ENCODE peak calls at places on chromosome 2, in nine cellular contexts. S, W, U, J, N, F, G, Q and H are unnamed samples.

GRCh38 chr2:15009681-15010080 is 377.2 kb downstream of the LRATD1 start:
- DNase-seq in S (no peak), W (no peak), U (no peak), J (no peak), N (no peak), F (no peak), G (no peak), Q (no peak), H (no peak)

GRCh38 chr2:123976249-123976648 is 48.8 kb upstream of the CNTNAP5 start:
- DNase-seq in S (no peak), W (no peak), U (no peak), J (no peak), N (no peak), F (no peak), G (no peak), Q (no peak), H (no peak)

GRCh38 chr2:34003795-34004194 is 404.7 kb upstream of the FAM98A start:
- DNase-seq in S (no peak), W (no peak), U (no peak), J (no peak), N (no peak), F (no peak), G (no peak), Q (no peak), H (no peak)

GRCh38 chr2:68971591-68972231 is 2.7 kb upstream of the GKN1 start:
- DNase-seq in S (no peak), W (peak), U (no peak), J (peak), N (no peak), F (peak), G (no peak), Q (peak), H (peak)

GRCh38 chr2:116819355-116819754 is 995.1 kb upstream of the DDX18 start:
- DNase-seq in S (peak), W (no peak), U (no peak), J (no peak), N (no peak), F (no peak), G (no peak), Q (no peak), H (no peak)

GRCh38 chr2:161131804-161132203 is 28.4 kb upstream of the TANK start:
- DNase-seq in S (no peak), W (no peak), U (no peak), J (no peak), N (no peak), F (no peak), G (no peak), Q (no peak), H (no peak)

GRCh38 chr2:99072556-99072955 is 69.0 kb upstream of the C2orf15 start:
- DNase-seq in S (no peak), W (no peak), U (no peak), J (no peak), N (no peak), F (no peak), G (no peak), Q (no peak), H (no peak)

GRCh38 chr2:133886735-133887675 is 318.7 kb upstream of the NCKAP5 start:
- DNase-seq in S (peak), W (peak), U (peak), J (peak), N (peak), F (peak), G (no peak), Q (peak), H (peak)

GRCh38 chr2:73949802-73950201 is 23.1 kb downstream of the DGUOK start:
- DNase-seq in S (no peak), W (no peak), U (no peak), J (no peak), N (no peak), F (no peak), G (no peak), Q (no peak), H (no peak)